ENCODE peak calls at places on chromosomes 1 and 21, in nine cellular contexts. G, R, H, V, N, T, L, F and K are unnamed samples.

GRCh38 chr1:247933989-247934388 is 9.3 kb downstream of the OR2AJ1 start:
- DNase-seq in N (no peak), L (no peak), G (no peak), F (no peak), H (no peak), T (no peak), R (no peak), V (no peak), K (no peak)

GRCh38 chr1:92411511-92411910 is 75.2 kb downstream of the GFI1 start:
- DNase-seq in V (no peak), G (peak), H (peak), L (peak), T (no peak), N (no peak), F (no peak), R (no peak), K (peak)

GRCh38 chr1:58991305-58991704 is 207.5 kb upstream of the JUN start:
- DNase-seq in N (no peak), F (no peak), G (no peak), V (peak), H (no peak), L (no peak), R (no peak), T (no peak), K (no peak)

GRCh38 chr1:94806451-94806861 is 13.7 kb upstream of the SLC44A3 start:
- DNase-seq in G (peak), F (no peak), L (no peak), H (peak), T (no peak), R (no peak), V (no peak), N (no peak), K (no peak)

GRCh38 chr1:2415801-2416208 is 3.4 kb upstream of the PEX10 start:
- DNase-seq in V (peak), H (no peak), R (no peak), N (no peak), G (no peak), T (no peak), F (peak), L (peak), K (no peak)

GRCh38 chr1:160552425-160552824 is 26.9 kb downstream of the CD84 start:
- DNase-seq in V (no peak), F (no peak), H (no peak), T (no peak), L (no peak), R (no peak), N (no peak), G (no peak), K (no peak)

GRCh38 chr1:223137402-223138100 is 5.5 kb downstream of the TLR5 start:
- DNase-seq in G (peak), T (no peak), N (no peak), F (no peak), R (no peak), V (no peak), H (peak), L (peak), K (no peak)

GRCh38 chr1:45542591-45542990 is 8.0 kb upstream of the AKR1A1 start:
- DNase-seq in R (peak), L (peak), G (no peak), N (no peak), V (no peak), T (no peak), H (no peak), F (no peak), K (no peak)

GRCh38 chr1:24955161-24955560 is 25.1 kb upstream of the RUNX3 start:
- DNase-seq in F (peak), L (no peak), R (no peak), G (peak), V (no peak), N (peak), H (no peak), T (no peak), K (peak)

GRCh38 chr1:240946926-240947325 is 335.0 kb upstream of the GREM2 start:
- DNase-seq in F (no peak), N (no peak), H (peak), G (peak), R (no peak), V (peak), L (peak), T (no peak), K (peak)

GRCh38 chr21:30058928-30059327 is 107.7 kb downstream of the CLDN17 start:
- DNase-seq in H (no peak), V (no peak), T (no peak), N (no peak), R (no peak), F (no peak), L (no peak), G (no peak), K (no peak)

GRCh38 chr1:15501208-15502032 is 22.6 kb downstream of the CASP9 start:
- DNase-seq in H (peak), V (peak), N (peak), T (peak), L (peak), R (peak), F (peak), G (peak), K (peak)

GRCh38 chr1:78607334-78607927 is 12.8 kb upstream of the IFI44L start:
- DNase-seq in V (peak), T (no peak), N (peak), G (peak), H (peak), L (no peak), F (no peak), R (no peak), K (peak)

GRCh38 chr1:9838946-9839345 is 15.2 kb upstream of the CLSTN1 start:
- DNase-seq in L (no peak), F (peak), N (no peak), R (peak), V (no peak), G (no peak), T (no peak), H (no peak), K (no peak)

GRCh38 chr21:43355196-43355924 is 71.6 kb downstream of the SIK1 start:
- DNase-seq in N (no peak), G (no peak), V (peak), T (no peak), R (no peak), F (no peak), H (no peak), L (no peak), K (no peak)

GRCh38 chr1:64814427-64814826 is 69.6 kb downstream of the RAVER2 start:
- DNase-seq in F (no peak), L (no peak), H (no peak), N (no peak), T (no peak), G (no peak), V (no peak), R (no peak), K (no peak)

GRCh38 chr1:176888471-176889032 is 276.0 kb downstream of the ASTN1 start:
- DNase-seq in T (no peak), F (no peak), N (no peak), L (no peak), V (no peak), G (no peak), H (no peak), R (no peak), K (no peak)

GRCh38 chr1:151457911-151458882 is 1.1 kb downstream of the POGZ start:
- DNase-seq in V (peak), L (peak), F (peak), R (peak), G (peak), T (peak), N (peak), H (peak), K (peak)

GRCh38 chr1:9324246-9325096 is 31.8 kb downstream of the SPSB1 start:
- DNase-seq in L (no peak), V (no peak), N (no peak), F (no peak), R (no peak), H (no peak), T (peak), G (no peak), K (no peak)

GRCh38 chr1:65948609-65949229 is 156.0 kb downstream of the PDE4B start:
- DNase-seq in H (peak), L (no peak), V (no peak), R (no peak), N (peak), G (peak), F (no peak), T (no peak), K (peak)

DNA sequence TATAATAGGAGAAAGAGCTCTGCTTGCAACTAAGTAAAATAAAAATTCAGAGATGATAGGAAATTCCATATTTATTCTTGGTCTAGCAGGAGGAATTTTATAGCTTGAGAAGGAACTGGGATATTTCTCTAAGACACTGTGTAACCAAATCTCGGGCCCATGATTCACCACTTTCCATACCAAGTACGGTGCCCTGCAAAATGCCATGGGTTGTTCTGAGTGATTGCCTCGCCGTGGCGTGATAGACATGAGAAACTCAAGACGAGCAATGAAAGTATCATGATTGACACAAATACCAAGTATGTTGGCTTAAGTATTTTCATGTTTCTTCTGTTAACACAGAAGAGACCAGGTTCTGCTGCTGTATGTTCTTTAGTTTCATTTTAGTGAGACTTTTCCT is 167.2 kb downstream of the LMO4 start:
- DNase-seq in R (no peak), N (no peak), T (no peak), F (no peak), V (no peak), L (no peak), H (no peak), G (no peak), K (no peak)
- H3K4me3 ChIP-seq in R (no peak), N (no peak), T (no peak), F (no peak), V (no peak), L (no peak), H (no peak), G (no peak), K (no peak)

GRCh38 chr1:83497563-83497962 is 501.4 kb downstream of the TTLL7 start:
- DNase-seq in N (no peak), V (no peak), H (peak), R (no peak), F (no peak), T (no peak), G (peak), L (no peak), K (no peak)
- TF ChIP-seq CTCF in N (no peak), V (no peak), H (peak), R (no peak), F (no peak), T (no peak), G (peak), L (no peak), K (peak)

DNA sequence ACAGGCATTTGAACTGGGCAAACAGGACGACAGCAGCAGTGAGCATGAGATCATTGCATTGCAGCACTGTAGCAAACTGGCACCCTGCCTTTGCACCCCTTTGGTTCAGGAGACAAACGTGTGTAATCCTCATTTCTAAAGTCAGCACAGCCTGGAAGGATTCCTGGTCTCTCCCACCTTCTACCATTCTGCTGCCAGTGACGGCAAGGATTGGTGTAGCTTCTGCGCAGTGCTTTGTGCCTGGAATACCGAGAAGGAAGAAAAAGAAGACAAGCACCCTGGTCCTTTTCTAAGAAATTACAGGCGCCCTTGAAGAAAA is 805.3 kb downstream of the USP25 start:
- DNase-seq in N (no peak), T (peak), L (no peak), H (peak), R (peak), F (no peak), G (peak), V (no peak), K (peak)
- H3K4me3 ChIP-seq in N (no peak), T (peak), L (no peak), H (peak), R (peak), F (no peak), G (peak), V (no peak), K (peak)

GRCh38 chr1:243763806-243764205 is 86.2 kb downstream of the AKT3 start:
- DNase-seq in T (no peak), G (peak), R (no peak), F (no peak), H (no peak), V (no peak), L (no peak), N (no peak), K (no peak)
- TF ChIP-seq CTCF in T (peak), G (peak), R (no peak), F (no peak), H (no peak), V (no peak), L (no peak), N (no peak), K (no peak)